ENCODE peak calls at places on chromosomes 3 and 15, in five cellular contexts. W, M, D, G and T are unnamed samples.

GRCh38 chr3:14976317-14976716 is 28.9 kb downstream of the NR2C2 start:
- DNase-seq in M (peak; percentile 2), D (no peak), G (no peak), W (no peak), T (no peak)

GRCh38 chr3:26625187-26625586 is 2.6 kb downstream of the LRRC3B start:
- DNase-seq in D (no peak), W (no peak), G (no peak), M (no peak), T (no peak)

GRCh38 chr3:64141476-64141875 is 83.8 kb downstream of the PRICKLE2 start:
- DNase-seq in G (no peak), W (no peak), M (no peak), D (no peak), T (no peak)

GRCh38 chr3:126348308-126348920 is 8.8 kb downstream of the KLF15 start:
- DNase-seq in W (no peak), M (no peak), D (peak; percentile 32), G (no peak), T (no peak)

GRCh38 chr3:14415501-14415900 is 13.1 kb downstream of the SLC6A6 start:
- DNase-seq in W (no peak), G (no peak), M (no peak), D (no peak), T (no peak)

GRCh38 chr15:73873889-73874511 is 636 bp downstream of the TBC1D21 start:
- DNase-seq in D (peak; percentile 57), G (no peak), M (peak; percentile 52), W (no peak), T (no peak)

GRCh38 chr15:91529534-91529933 is 324.0 kb upstream of the SLCO3A1 start:
- DNase-seq in D (no peak), M (no peak), G (no peak), W (no peak), T (no peak)

GRCh38 chr3:58487140-58487886 is 4.6 kb upstream of the KCTD6 start:
- DNase-seq in W (no peak), D (peak; percentile 49), G (no peak), M (no peak), T (no peak)

GRCh38 chr3:154549391-154549790 is 119.4 kb upstream of the GPR149 start:
- DNase-seq in G (no peak), W (no peak), M (no peak), D (no peak), T (no peak)

GRCh38 chr15:72203507-72203837 is 5.9 kb upstream of the GRAMD2A start:
- DNase-seq in G (no peak), W (no peak), M (no peak), D (no peak), T (no peak)

GRCh38 chr15:98612490-98613110 is 35.7 kb upstream of the IGF1R start:
- DNase-seq in D (no peak), W (no peak), M (no peak), G (no peak), T (no peak)

GRCh38 chr3:194262345-194263305 is 88.5 kb downstream of the CPN2 start:
- DNase-seq in D (no peak), W (no peak), M (no peak), G (no peak), T (no peak)

GRCh38 chr3:177487635-177488186 is 290.4 kb upstream of the TBL1XR1 start:
- DNase-seq in D (no peak), M (no peak), W (no peak), G (no peak), T (no peak)

GRCh38 chr15:80779658-80780415 is 667 bp downstream of the CEMIP start:
- DNase-seq in G (no peak), M (peak; percentile 25), W (peak; percentile 10), D (no peak), T (no peak)

GRCh38 chr3:1908651-1909445 is 189.8 kb upstream of the CNTN4 start:
- DNase-seq in W (no peak), G (no peak), D (no peak), M (no peak), T (no peak)

GRCh38 chr15:91627473-91628309 is 225.8 kb upstream of the SLCO3A1 start:
- DNase-seq in D (no peak), W (no peak), G (no peak), M (no peak), T (no peak)

GRCh38 chr3:66439666-66440344 is 61.0 kb downstream of the LRIG1 start:
- DNase-seq in D (no peak), M (no peak), G (no peak), W (no peak), T (no peak)

GRCh38 chr3:139263798-139264197 is 80.0 kb upstream of the MRPS22 start:
- DNase-seq in W (no peak), M (no peak), G (no peak), D (no peak), T (no peak)

GRCh38 chr15:82298520-82298919 is 35.9 kb downstream of the SAXO2 start:
- DNase-seq in D (no peak), W (no peak), G (no peak), M (no peak), T (peak; percentile 43)

GRCh38 chr3:76497636-76498035 is 542.3 kb upstream of the ROBO2 start:
- DNase-seq in G (no peak), W (peak; percentile 69), M (peak; percentile 1), D (no peak), T (no peak)

GRCh38 chr3:169509359-169509758 is 154.2 kb downstream of the MECOM start:
- DNase-seq in W (no peak), M (no peak), D (no peak), G (no peak), T (peak; percentile 5)

GRCh38 chr3:43296565-43296964 is 10.2 kb downstream of the SNRK start:
- DNase-seq in W (no peak), M (no peak), D (no peak), G (no peak), T (no peak)

GRCh38 chr15:90000175-90000923 is 775 bp upstream of the ZNF710 start:
- DNase-seq in G (peak; percentile 48), D (no peak), W (no peak), M (no peak), T (peak; percentile 55)

GRCh38 chr15:76401285-76401684 is 64.7 kb downstream of the ISL2 start:
- DNase-seq in G (no peak), W (no peak), D (no peak), M (no peak), T (no peak)

GRCh38 chr3:62378329-62378789 is 5.0 kb upstream of the FEZF2 start:
- DNase-seq in G (no peak), D (no peak), W (no peak), M (no peak), T (no peak)

GRCh38 chr3:194051554-194052175 is 84.3 kb upstream of the HES1 start:
- DNase-seq in M (no peak), D (no peak), G (no peak), W (no peak), T (no peak)

GRCh38 chr3:18436213-18436612 is 11.1 kb upstream of the SATB1 start:
- DNase-seq in M (no peak), G (no peak), D (no peak), W (no peak), T (no peak)

GRCh38 chr15:81274932-81275341 is 49.0 kb downstream of the STARD5 start:
- DNase-seq in D (peak; percentile 77), W (peak; percentile 56), M (peak; percentile 63), G (no peak), T (peak; percentile 45)

GRCh38 chr15:28962851-28963710 is 77.3 kb downstream of the APBA2 start:
- DNase-seq in D (no peak), M (no peak), G (no peak), W (no peak), T (no peak)

GRCh38 chr3:155676252-155676981 is 68.5 kb downstream of the PLCH1 start:
- DNase-seq in G (no peak), M (no peak), D (no peak), W (peak; percentile 9), T (no peak)

GRCh38 chr3:171435143-171435542 is 25.1 kb downstream of the TNIK start:
- DNase-seq in M (no peak), G (no peak), W (no peak), D (no peak), T (no peak)

GRCh38 chr15:49255966-49256759 is 86.1 kb downstream of the GALK2 start:
- DNase-seq in D (no peak), M (no peak), G (no peak), W (no peak), T (no peak)

DNA sequence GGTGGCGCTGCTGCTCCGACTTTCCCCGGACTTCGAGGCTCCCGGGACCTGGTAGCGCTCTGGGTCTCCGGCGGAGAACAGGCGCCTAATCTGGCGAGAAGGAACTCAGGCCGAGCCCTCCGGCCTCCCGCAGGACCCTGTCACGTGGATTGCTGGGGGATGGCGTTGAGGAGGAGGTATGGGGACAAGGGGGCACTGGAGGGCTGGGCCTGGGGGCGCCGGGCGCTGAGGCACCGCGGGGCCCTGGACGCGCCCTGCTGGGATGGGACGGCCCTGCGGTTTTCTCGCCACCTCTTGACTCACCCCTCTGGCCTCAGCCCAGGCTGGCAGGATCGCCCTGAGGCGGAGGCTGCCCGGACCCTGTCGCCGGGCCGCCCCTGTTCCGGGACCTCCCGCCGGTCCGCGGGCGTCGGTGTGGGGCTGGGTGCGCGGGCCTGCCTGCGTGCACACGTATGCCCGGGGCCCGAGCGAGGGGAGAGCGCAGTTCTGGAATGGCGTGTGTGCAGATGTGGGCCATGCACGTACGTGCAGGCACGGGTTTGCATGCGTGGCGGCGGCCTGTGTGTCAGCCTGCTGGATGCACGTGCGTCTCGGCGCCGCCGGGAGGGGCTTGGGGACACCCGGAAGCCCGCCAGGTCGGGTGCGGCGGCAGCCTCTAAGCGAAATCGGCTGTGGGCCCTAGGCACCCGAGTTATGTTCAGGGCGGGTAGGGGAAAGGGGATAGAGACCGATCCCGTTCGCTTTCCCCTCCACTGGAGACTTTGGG is 752 bp downstream of the C15orf39 start:
- DNase-seq in M (peak; percentile 38), G (peak; percentile 82), D (peak; percentile 62), W (no peak), T (peak; percentile 76)
- TF ChIP-seq POLR2A in M (no peak), G (peak; percentile 63), D (no peak), W (no peak), T (peak; percentile 76)

GRCh38 chr3:72142028-72142427 is 357.1 kb upstream of the PROK2 start:
- DNase-seq in D (no peak), G (no peak), M (no peak), W (no peak), T (no peak)
- TF ChIP-seq TAF1 in D (no peak), G (no peak), M (no peak), W (no peak), T (no peak)

DNA sequence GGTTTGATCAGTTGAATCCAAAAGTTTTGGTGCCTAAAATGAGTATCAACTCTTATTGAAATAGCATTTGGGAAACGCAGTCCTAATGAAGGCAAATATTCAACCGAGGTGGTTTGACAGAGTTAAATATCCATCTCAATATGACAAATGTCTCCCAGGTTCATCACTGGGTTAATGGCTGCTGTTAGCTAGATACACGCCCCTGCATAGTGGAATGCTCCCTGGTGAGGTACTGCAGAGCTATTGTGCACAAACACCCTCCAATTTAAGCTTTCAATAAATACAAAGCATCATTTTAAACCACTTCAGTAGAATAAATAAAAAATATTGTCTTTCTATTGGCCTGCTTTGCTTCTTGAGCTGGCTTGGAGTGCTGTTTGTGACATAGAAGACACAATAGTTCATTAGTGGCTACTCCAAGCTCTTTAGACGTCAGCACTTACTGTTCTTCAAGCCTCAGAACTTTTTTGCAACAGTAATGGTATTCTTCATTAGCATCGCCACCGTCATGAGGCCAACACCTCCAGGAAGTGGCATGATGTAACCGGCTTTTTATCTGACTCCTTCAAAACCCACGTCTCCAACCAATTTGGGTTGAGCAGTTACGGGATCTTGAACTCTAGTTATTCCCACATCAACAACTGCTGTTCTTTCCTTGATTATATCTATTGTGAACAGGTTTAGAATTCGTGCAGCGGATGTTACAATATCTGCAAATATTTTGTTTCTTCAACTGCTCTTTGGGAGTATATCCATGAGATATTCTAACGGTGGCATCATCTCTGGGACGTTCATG is 1159.6 kb upstream of the EPHA6 start:
- DNase-seq in G (no peak), W (no peak), M (no peak), D (no peak), T (no peak)
- TF ChIP-seq POLR2A in G (no peak), W (no peak), M (no peak), D (no peak), T (no peak)

GRCh38 chr15:62940755-62941361 is 101.7 kb upstream of the TPM1 start:
- DNase-seq in G (no peak), W (no peak), D (no peak), M (no peak), T (no peak)
- TF ChIP-seq TAF1 in G (no peak), W (no peak), D (no peak), M (no peak), T (no peak)